ENCODE peak calls at places on chromosomes 5 and 9, in four cellular contexts. One of them, this sample, is unnamed.

GRCh38 chr9:135212961-135213360 is 125.5 kb downstream of the OLFM1 start:
- DNase-seq in PC-3: no peak
- DNase-seq in dorsolateral prefrontal cortex: peak; percentile 26
- DNase-seq in NCI-H2029 treated with DMSO at 0.1 percent for 48 hours: no peak
- DNase-seq in this sample: no peak

GRCh38 chr9:115630126-115630840 is 512.3 kb upstream of the TNC start:
- DNase-seq in NCI-H2029 treated with DMSO at 0.1 percent for 48 hours: no peak
- DNase-seq in PC-3: no peak
- DNase-seq in dorsolateral prefrontal cortex: no peak
- DNase-seq in this sample: no peak

GRCh38 chr9:70954126-70954525 is 167.3 kb downstream of the TRPM3 start:
- DNase-seq in PC-3: peak; percentile 34
- DNase-seq in dorsolateral prefrontal cortex: no peak
- DNase-seq in NCI-H2029 treated with DMSO at 0.1 percent for 48 hours: no peak
- DNase-seq in this sample: no peak

GRCh38 chr5:83405662-83406061 is 65.9 kb upstream of the VCAN start:
- DNase-seq in PC-3: no peak
- DNase-seq in dorsolateral prefrontal cortex: no peak
- DNase-seq in NCI-H2029 treated with DMSO at 0.1 percent for 48 hours: no peak
- DNase-seq in this sample: no peak

GRCh38 chr5:61673007-61673735 is 341.1 kb downstream of the ZSWIM6 start:
- DNase-seq in dorsolateral prefrontal cortex: no peak
- DNase-seq in PC-3: peak; percentile 77
- DNase-seq in NCI-H2029 treated with DMSO at 0.1 percent for 48 hours: peak; percentile 33
- DNase-seq in this sample: no peak

GRCh38 chr5:57779383-57780223 is 297.0 kb upstream of the ACTBL2 start:
- DNase-seq in dorsolateral prefrontal cortex: no peak
- DNase-seq in NCI-H2029 treated with DMSO at 0.1 percent for 48 hours: no peak
- DNase-seq in PC-3: peak; percentile 83
- DNase-seq in this sample: no peak

GRCh38 chr5:171543486-171543885 is 124.0 kb downstream of the FGF18 start:
- DNase-seq in PC-3: peak; percentile 43
- DNase-seq in NCI-H2029 treated with DMSO at 0.1 percent for 48 hours: no peak
- DNase-seq in dorsolateral prefrontal cortex: no peak
- DNase-seq in this sample: no peak

GRCh38 chr5:96808868-96809558 is 1.3 kb upstream of the ERAP1 start:
- DNase-seq in dorsolateral prefrontal cortex: no peak
- DNase-seq in PC-3: no peak
- DNase-seq in NCI-H2029 treated with DMSO at 0.1 percent for 48 hours: no peak
- DNase-seq in this sample: no peak

GRCh38 chr9:13351768-13352386 is 72.4 kb upstream of the MPDZ start:
- DNase-seq in NCI-H2029 treated with DMSO at 0.1 percent for 48 hours: peak; percentile 12
- DNase-seq in dorsolateral prefrontal cortex: no peak
- DNase-seq in PC-3: peak; percentile 59
- DNase-seq in this sample: no peak

GRCh38 chr5:40754381-40755092 is 1.2 kb downstream of the TTC33 start:
- DNase-seq in PC-3: peak; percentile 54
- DNase-seq in dorsolateral prefrontal cortex: no peak
- DNase-seq in NCI-H2029 treated with DMSO at 0.1 percent for 48 hours: peak; percentile 39
- DNase-seq in this sample: no peak

GRCh38 chr5:86917117-86917579 is 299.4 kb downstream of the COX7C start:
- DNase-seq in dorsolateral prefrontal cortex: no peak
- DNase-seq in NCI-H2029 treated with DMSO at 0.1 percent for 48 hours: no peak
- DNase-seq in PC-3: peak; percentile 70
- DNase-seq in this sample: no peak

GRCh38 chr5:80346055-80346454 is 26.3 kb downstream of the SPZ1 start:
- DNase-seq in PC-3: peak; percentile 45
- DNase-seq in dorsolateral prefrontal cortex: no peak
- DNase-seq in NCI-H2029 treated with DMSO at 0.1 percent for 48 hours: no peak
- DNase-seq in this sample: no peak

GRCh38 chr9:8726692-8727091 is 927.1 kb upstream of the DMAC1 start:
- DNase-seq in PC-3: no peak
- DNase-seq in NCI-H2029 treated with DMSO at 0.1 percent for 48 hours: no peak
- DNase-seq in dorsolateral prefrontal cortex: no peak
- DNase-seq in this sample: no peak

GRCh38 chr5:168224110-168224509 is 67.3 kb upstream of the WWC1 start:
- DNase-seq in dorsolateral prefrontal cortex: no peak
- DNase-seq in PC-3: no peak
- DNase-seq in NCI-H2029 treated with DMSO at 0.1 percent for 48 hours: no peak
- DNase-seq in this sample: no peak

GRCh38 chr5:172274951-172275753 is 8.4 kb downstream of the UBTD2 start:
- DNase-seq in PC-3: no peak
- DNase-seq in dorsolateral prefrontal cortex: no peak
- DNase-seq in NCI-H2029 treated with DMSO at 0.1 percent for 48 hours: no peak
- DNase-seq in this sample: no peak

GRCh38 chr9:69066955-69067354 is 31.4 kb downstream of the FXN start:
- DNase-seq in PC-3: no peak
- DNase-seq in NCI-H2029 treated with DMSO at 0.1 percent for 48 hours: no peak
- DNase-seq in dorsolateral prefrontal cortex: no peak
- DNase-seq in this sample: no peak

GRCh38 chr9:106025449-106025848 is 331.1 kb downstream of the TMEM38B start:
- DNase-seq in dorsolateral prefrontal cortex: no peak
- DNase-seq in PC-3: no peak
- DNase-seq in NCI-H2029 treated with DMSO at 0.1 percent for 48 hours: no peak
- DNase-seq in this sample: no peak

GRCh38 chr5:145854651-145855258 is 18.1 kb downstream of the GRXCR2 start:
- DNase-seq in NCI-H2029 treated with DMSO at 0.1 percent for 48 hours: peak; percentile 10
- DNase-seq in dorsolateral prefrontal cortex: no peak
- DNase-seq in PC-3: peak; percentile 83
- DNase-seq in this sample: no peak

GRCh38 chr5:172450861-172451695 is 3.2 kb downstream of the SH3PXD2B start:
- DNase-seq in NCI-H2029 treated with DMSO at 0.1 percent for 48 hours: no peak
- DNase-seq in dorsolateral prefrontal cortex: peak; percentile 48
- DNase-seq in PC-3: peak; percentile 35
- DNase-seq in this sample: no peak

This sample was measured in anterior cingulate cortex.